ENCODE peak calls at places on chromosomes 4 and X, in seven cellular contexts. Z is spleen; X is stimulated activated CD4-positive, alpha-beta T cell treated with anti-CD3 and anti-CD28 coated beads, Interleukin-4, amount 100 ng/mL, for 24 hours; E is cardiac muscle cell; O is right cardiac atrium; Y is T1000; F is A549. I is an unnamed sample.
A peak's percentile ranks its signal among the peaks of the same experiment; 100 is the strongest.

GRCh38 chr4:186676531-186677158 is 47.0 kb downstream of the FAT1 start:
- DNase-seq in Z (no peak), X (no peak), E (peak; percentile 81), O (no peak), Y (no peak), F (peak; percentile 15), I (no peak)

GRCh38 chr4:100688368-100688767 is 170.5 kb upstream of the EMCN start:
- DNase-seq in Z (no peak), X (no peak), E (no peak), O (no peak), Y (no peak), F (no peak), I (no peak)

GRCh38 chrX:104183685-104184084 is 17.4 kb downstream of the FAM199X start:
- DNase-seq in Z (no peak), X (no peak), E (no peak), O (no peak), Y (no peak), F (no peak), I (no peak)

GRCh38 chr4:16717266-16717970 is 181.0 kb downstream of the LDB2 start:
- DNase-seq in Z (no peak), X (no peak), E (peak; percentile 18), O (no peak), Y (no peak), F (no peak), I (no peak)

GRCh38 chr4:124085561-124086180 is 626.9 kb downstream of the ANKRD50 start:
- DNase-seq in Z (no peak), X (no peak), E (peak; percentile 84), O (no peak), Y (no peak), F (no peak), I (no peak)

GRCh38 chr4:83558693-83559092 is 22.8 kb downstream of the GPAT3 start:
- DNase-seq in Z (no peak), X (no peak), E (peak; percentile 34), O (no peak), Y (no peak), F (no peak), I (no peak)

GRCh38 chr4:13544556-13545393 is 467 bp upstream of the NKX3-2 start:
- DNase-seq in Z (peak; percentile 84), X (peak; percentile 49), E (peak; percentile 72), O (peak; percentile 85), Y (peak; percentile 91), F (peak; percentile 90), I (peak; percentile 89)

GRCh38 chr4:150297861-150298474 is 219.7 kb downstream of the DCLK2 start:
- DNase-seq in Z (no peak), X (peak; percentile 33), E (peak; percentile 80), O (peak; percentile 36), Y (no peak), F (no peak), I (no peak)

GRCh38 chr4:74117024-74117534 is 18.1 kb upstream of the CXCL2 start:
- DNase-seq in Z (no peak), X (no peak), E (peak; percentile 97), O (peak; percentile 76), Y (peak; percentile 31), F (peak; percentile 41), I (no peak)

GRCh38 chr4:7331682-7332000 is 103.1 kb downstream of the PSAPL1 start:
- DNase-seq in Z (peak; percentile 39), X (no peak), E (no peak), O (no peak), Y (no peak), F (no peak), I (no peak)